ENCODE peak calls at places on chromosomes 7 and 10, in ten cellular contexts. O, Z, D, L, Q, T, P, W, N and A are unnamed samples.

GRCh38 chr7:28089120-28089714 is 91.4 kb downstream of the JAZF1 start:
- DNase-seq in O (no peak), Z (no peak), D (no peak), L (no peak), Q (no peak), T (no peak), P (no peak), W (no peak), N (no peak), A (no peak)

GRCh38 chr7:97555845-97556431 is 175.9 kb upstream of the TAC1 start:
- DNase-seq in O (no peak), Z (no peak), D (no peak), L (no peak), Q (no peak), T (no peak), P (no peak), W (no peak), N (no peak), A (no peak)

GRCh38 chr10:124991872-124992271 is 49.9 kb downstream of the ZRANB1 start:
- DNase-seq in O (no peak), Z (no peak), D (no peak), L (no peak), Q (no peak), T (no peak), P (no peak), W (no peak), N (no peak), A (no peak)

GRCh38 chr10:118915161-118915560 is 114.4 kb upstream of the NANOS1 start:
- DNase-seq in O (no peak), Z (peak; percentile 31), D (no peak), L (no peak), Q (no peak), T (no peak), P (no peak), W (no peak), N (no peak), A (no peak)

GRCh38 chr10:75018233-75018632 is 93.2 kb upstream of the SAMD8 start:
- DNase-seq in O (no peak), Z (no peak), D (no peak), L (no peak), Q (no peak), T (no peak), P (no peak), W (no peak), N (no peak), A (peak; percentile 50)

GRCh38 chr10:11901454-11902431 is 78.6 kb downstream of the PROSER2 start:
- DNase-seq in O (no peak), Z (no peak), D (no peak), L (no peak), Q (peak; percentile 16), T (no peak), P (no peak), W (no peak), N (no peak), A (no peak)

GRCh38 chr10:70404906-70405824 is 1.2 kb downstream of the EIF4EBP2 start:
- DNase-seq in O (peak; percentile 49), Z (peak; percentile 73), D (peak; percentile 89), L (peak; percentile 91), Q (peak; percentile 62), T (peak; percentile 99), P (peak; percentile 55), W (peak; percentile 87), N (peak; percentile 95), A (peak; percentile 70)

GRCh38 chr10:81096558-81096957 is 558.9 kb downstream of the SH2D4B start:
- DNase-seq in O (no peak), Z (no peak), D (no peak), L (no peak), Q (no peak), T (no peak), P (no peak), W (no peak), N (no peak), A (no peak)

GRCh38 chr7:149690688-149691446 is 82.5 kb downstream of the ZNF467 start:
- DNase-seq in O (no peak), Z (no peak), D (peak; percentile 16), L (peak; percentile 70), Q (peak; percentile 3), T (peak; percentile 75), P (no peak), W (no peak), N (no peak), A (peak; percentile 95)

GRCh38 chr7:152512711-152513110 is 76.9 kb upstream of the KMT2C start:
- DNase-seq in O (no peak), Z (no peak), D (no peak), L (no peak), Q (no peak), T (no peak), P (no peak), W (no peak), N (no peak), A (no peak)

GRCh38 chr10:76711374-76711997 is 926.1 kb downstream of the KCNMA1 start:
- DNase-seq in O (no peak), Z (no peak), D (no peak), L (no peak), Q (no peak), T (no peak), P (no peak), W (peak; percentile 29), N (no peak), A (peak; percentile 82)

DNA sequence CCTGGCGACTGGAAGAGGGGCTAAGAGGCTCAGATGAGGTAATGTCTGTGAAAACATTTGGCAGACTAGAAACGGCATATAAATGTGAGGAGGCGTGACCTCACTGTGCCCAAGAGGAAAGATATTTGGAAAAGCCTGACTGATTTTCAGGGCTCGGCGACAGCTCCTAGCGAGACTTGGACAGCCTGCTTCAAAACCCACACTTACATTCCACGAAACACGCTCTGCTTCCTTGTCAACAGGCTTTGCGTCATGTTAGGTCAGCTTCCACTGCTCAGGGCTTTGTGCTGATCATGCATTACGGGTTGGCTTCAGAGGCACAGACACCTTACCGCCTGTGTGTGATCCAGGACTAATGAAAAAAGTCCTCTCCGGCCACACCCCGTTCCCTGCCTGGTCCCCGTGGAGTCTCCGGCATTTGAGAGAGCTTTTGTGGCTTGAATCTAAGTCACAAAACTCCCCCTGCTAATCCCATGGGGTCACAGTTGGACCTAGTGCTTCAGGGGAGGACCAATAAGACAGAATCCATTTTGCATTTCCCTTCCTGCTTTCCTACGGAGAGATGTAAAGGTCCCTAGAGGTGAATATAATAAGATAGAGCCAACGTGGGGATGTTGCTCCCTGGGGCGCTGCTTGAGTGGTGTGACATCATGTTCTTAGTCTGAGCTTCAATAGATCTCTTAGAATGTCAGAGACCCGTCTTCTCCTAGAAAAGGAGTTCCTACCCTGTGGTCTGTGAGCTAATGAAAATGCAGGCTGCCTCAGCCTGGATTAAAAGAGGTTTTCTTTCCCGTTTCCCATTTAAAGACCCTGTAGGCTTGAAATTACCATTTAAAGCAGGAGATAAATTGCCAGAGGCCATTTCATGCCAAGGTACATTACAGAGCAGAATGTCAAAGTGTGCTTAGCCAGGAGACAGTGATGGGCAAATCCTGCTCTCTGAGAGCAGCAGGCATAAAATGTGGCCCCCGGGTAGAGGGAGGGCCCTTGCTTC is 25.4 kb downstream of the FGFBP3 start:
- DNase-seq in O (no peak), Z (no peak), D (no peak), L (peak; percentile 49), Q (no peak), T (peak; percentile 61), P (no peak), W (peak; percentile 42), N (peak; percentile 67), A (peak; percentile 86)
- H3K4me3 ChIP-seq in O (no peak overlapping the region), Z (no peak overlapping the region), D (no peak overlapping the region), L (peak overlapping the region; percentile 51), Q (no peak overlapping the region), T (no peak overlapping the region), P (peak overlapping the region; percentile 43), W (no peak overlapping the region), N (peak overlapping the region; percentile 9), A (no peak overlapping the region)

DNA sequence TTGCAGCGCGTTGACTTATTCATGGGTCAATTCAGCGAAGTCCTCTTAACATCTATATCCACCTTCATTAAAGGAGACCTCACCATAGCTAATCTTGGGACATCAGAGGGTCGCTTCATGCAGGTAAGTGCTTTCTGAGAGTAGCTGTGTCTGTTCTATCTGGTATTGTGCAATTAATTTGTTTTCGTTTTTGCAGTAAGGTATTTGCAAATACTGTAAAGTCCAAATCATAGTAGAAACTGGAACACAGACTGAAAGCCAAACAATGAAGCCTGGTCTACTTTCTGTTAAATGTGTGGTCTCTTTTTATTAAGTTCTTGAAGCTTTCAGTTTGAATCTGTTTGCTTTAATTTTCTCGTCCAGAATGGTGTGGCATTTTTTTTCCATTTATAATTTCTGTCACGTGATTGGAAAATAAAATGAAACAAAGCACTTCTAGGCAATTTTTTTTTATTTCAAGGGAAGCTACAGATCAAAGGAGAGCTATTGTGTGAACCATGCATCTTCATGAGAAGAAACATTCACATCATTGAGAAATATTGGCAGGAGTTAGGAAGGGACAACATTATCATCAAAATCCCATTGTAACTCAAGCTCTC is 59.8 kb downstream of the MET start:
- DNase-seq in O (no peak), Z (no peak), D (no peak), L (no peak), Q (no peak), T (no peak), P (no peak), W (no peak), N (no peak), A (no peak)
- H3K4me3 ChIP-seq in O (no peak overlapping the region), Z (no peak overlapping the region), D (no peak overlapping the region), L (no peak overlapping the region), Q (no peak overlapping the region), T (no peak overlapping the region), P (no peak overlapping the region), W (no peak overlapping the region), N (no peak overlapping the region), A (no peak overlapping the region)

GRCh38 chr7:42227931-42228591 is 8.9 kb downstream of the GLI3 start:
- DNase-seq in O (no peak), Z (no peak), D (no peak), L (peak; percentile 65), Q (peak; percentile 24), T (peak; percentile 57), P (no peak), W (no peak), N (no peak), A (peak; percentile 79)

GRCh38 chr7:42224391-42225003 is 12.5 kb downstream of the GLI3 start:
- DNase-seq in O (no peak), Z (no peak), D (no peak), L (no peak), Q (no peak), T (no peak), P (no peak), W (no peak), N (no peak), A (peak; percentile 68)

GRCh38 chr7:42226354-42226941 is 10.6 kb downstream of the GLI3 start:
- DNase-seq in O (no peak), Z (no peak), D (no peak), L (no peak), Q (peak; percentile 65), T (peak; percentile 52), P (no peak), W (no peak), N (no peak), A (no peak)

GRCh38 chr7:42231043-42231442 is 6.0 kb downstream of the GLI3 start:
- DNase-seq in O (no peak), Z (no peak), D (no peak), L (no peak), Q (no peak), T (no peak), P (no peak), W (no peak), N (no peak), A (no peak)

GRCh38 chr7:42227523-42227922 is 9.5 kb downstream of the GLI3 start:
- DNase-seq in O (no peak), Z (no peak), D (no peak), L (no peak), Q (no peak), T (no peak), P (no peak), W (no peak), N (no peak), A (peak; percentile 76)
- H3K4me3 ChIP-seq in O (no peak overlapping the region), Z (no peak overlapping the region), D (no peak overlapping the region), L (peak overlapping the region; percentile 51), Q (no peak overlapping the region), T (peak overlapping the region; percentile 47), P (peak overlapping the region; percentile 55), W (peak overlapping the region; percentile 32), N (peak overlapping the region; percentile 42), A (peak overlapping the region; percentile 74)

GRCh38 chr10:58662314-58662713 is 149.6 kb downstream of the BICC1 start:
- DNase-seq in O (no peak), Z (no peak), D (no peak), L (no peak), Q (no peak), T (peak; percentile 90), P (no peak), W (peak; percentile 59), N (no peak), A (no peak)
- H3K4me3 ChIP-seq in O (no peak overlapping the region), Z (no peak overlapping the region), D (no peak overlapping the region), L (no peak overlapping the region), Q (no peak overlapping the region), T (no peak overlapping the region), P (no peak overlapping the region), W (no peak overlapping the region), N (no peak overlapping the region), A (no peak overlapping the region)